ENCODE peak calls at places on chromosomes 7 and 10, in six cellular contexts. N, O, U, S, E and F are unnamed samples.

GRCh38 chr7:106595922-106596321 is 65.0 kb downstream of the CCDC71L start:
- DNase-seq in E (no peak), N (no peak), U (no peak), S (no peak), O (no peak), F (no peak)

GRCh38 chr7:7707756-7708310 is 10.6 kb downstream of the RPA3 start:
- DNase-seq in E (no peak), O (peak), N (no peak), U (no peak), S (no peak), F (no peak)

GRCh38 chr7:139899328-139900020 is 70.4 kb downstream of the TBXAS1 start:
- DNase-seq in E (no peak), S (no peak), N (no peak), O (no peak), U (no peak), F (no peak)

GRCh38 chr7:156735861-156736260 is 95.3 kb downstream of the RNF32 start:
- DNase-seq in N (no peak), O (peak), U (no peak), E (no peak), S (no peak), F (no peak)

GRCh38 chr10:8305871-8306652 is 251.6 kb downstream of the GATA3 start:
- DNase-seq in N (no peak), E (no peak), S (no peak), O (peak), U (no peak), F (no peak)

GRCh38 chr7:44266526-44266925 is 58.9 kb downstream of the CAMK2B start:
- DNase-seq in N (no peak), O (no peak), U (no peak), S (no peak), E (no peak), F (no peak)

GRCh38 chr10:37780536-37780935 is 76.9 kb downstream of the ZNF248 start:
- DNase-seq in E (peak), O (no peak), N (no peak), U (no peak), S (no peak), F (no peak)

GRCh38 chr10:1425886-1426285 is 311.4 kb downstream of the ADARB2 start:
- DNase-seq in O (no peak), S (no peak), N (no peak), E (no peak), U (peak), F (no peak)

GRCh38 chr10:54800677-54801480 is at the start of gene PCDH15:
- DNase-seq in N (no peak), E (peak), S (no peak), O (peak), U (no peak), F (no peak)

GRCh38 chr7:114922652-114923402 is 933 bp downstream of the MDFIC start:
- DNase-seq in O (peak), U (no peak), N (no peak), S (peak), E (peak), F (peak)